ENCODE peak calls at places on chromosome 17, in ten cellular contexts. A is endothelial cell of umbilical vein, X is stomach, G is Panc1, L is GM23338, D is sigmoid colon, T is esophagus muscularis mucosa, N is breast epithelium, H is H1, J is GM12878. I is an unnamed sample.

GRCh38 chr17:56707312-56708219 is 114.1 kb downstream of the NOG start:
- DNase-seq in A (no peak), X (no peak), G (no peak), L (peak; percentile 65), D (no peak), T (no peak), N (no peak), H (no peak), J (no peak), I (no peak)

GRCh38 chr17:21382560-21383495 is 6.7 kb downstream of the KCNJ12 start:
- DNase-seq in A (no peak), X (no peak), G (no peak), L (no peak), D (no peak), T (no peak), N (no peak), H (no peak), J (no peak), I (no peak)

GRCh38 chr17:15914400-15915165 is 30.3 kb upstream of the ADORA2B start:
- DNase-seq in A (no peak), X (peak; percentile 9), G (no peak), L (no peak), D (no peak), T (peak; percentile 74), N (no peak), H (no peak), J (no peak), I (no peak)

GRCh38 chr17:2292100-2292499 is 11.5 kb downstream of the SMG6 start:
- DNase-seq in A (no peak), X (no peak), G (no peak), L (no peak), D (no peak), T (no peak), N (no peak), H (no peak), J (no peak), I (no peak)

GRCh38 chr17:879546-879945 is 97.4 kb downstream of the MRM3 start:
- DNase-seq in A (peak; percentile 85), X (peak; percentile 92), G (peak; percentile 30), L (peak; percentile 99), D (peak; percentile 86), T (no peak), N (peak; percentile 82), H (peak; percentile 87), J (peak; percentile 5), I (peak; percentile 71)

GRCh38 chr17:13538841-13539411 is 62.8 kb downstream of the HS3ST3A1 start:
- DNase-seq in A (no peak), X (no peak), G (no peak), L (no peak), D (no peak), T (peak; percentile 42), N (no peak), H (no peak), J (no peak), I (no peak)

GRCh38 chr17:57002904-57003303 is 25.0 kb downstream of the SCPEP1 start:
- DNase-seq in A (no peak), X (no peak), G (no peak), L (no peak), D (no peak), T (no peak), N (no peak), H (no peak), J (no peak), I (no peak)

GRCh38 chr17:76805319-76805718 is 62.9 kb upstream of the MGAT5B start:
- DNase-seq in A (no peak), X (no peak), G (no peak), L (no peak), D (no peak), T (no peak), N (no peak), H (no peak), J (no peak), I (no peak)

GRCh38 chr17:43849116-43849515 is 2.1 kb downstream of the CD300LG start:
- DNase-seq in A (no peak), X (no peak), G (no peak), L (no peak), D (no peak), T (no peak), N (no peak), H (no peak), J (no peak), I (no peak)

GRCh38 chr17:43846963-43847369 is at the start of gene CD300LG:
- DNase-seq in A (no peak), X (no peak), G (no peak), L (peak; percentile 55), D (no peak), T (no peak), N (no peak), H (peak; percentile 63), J (no peak), I (no peak)

GRCh38 chr17:43846221-43846712 is 709 bp upstream of the CD300LG start:
- DNase-seq in A (peak; percentile 74), X (peak; percentile 88), G (peak; percentile 38), L (peak; percentile 93), D (peak; percentile 94), T (peak; percentile 94), N (peak; percentile 81), H (peak; percentile 100), J (no peak), I (peak; percentile 87)

GRCh38 chr17:43845772-43846171 is 1.2 kb upstream of the CD300LG start:
- DNase-seq in A (no peak), X (no peak), G (no peak), L (no peak), D (no peak), T (no peak), N (no peak), H (no peak), J (no peak), I (no peak)

GRCh38 chr17:43848601-43849000 is 1.6 kb downstream of the CD300LG start:
- DNase-seq in A (no peak), X (no peak), G (no peak), L (no peak), D (no peak), T (no peak), N (no peak), H (no peak), J (no peak), I (no peak)
- H3K27me3 ChIP-seq in A (peaks cover 4% of the 10 kb centered on the region), X (no peaks in the 10 kb centered on the region), G (no peaks in the 10 kb centered on the region), L (peaks cover 10% of the 10 kb centered on the region), D (peaks cover 5% of the 10 kb centered on the region), T (no peaks in the 10 kb centered on the region), N (no peaks in the 10 kb centered on the region), H (no peaks in the 10 kb centered on the region), J (no peaks in the 10 kb centered on the region), I (peaks cover 6% of the 10 kb centered on the region)

DNA sequence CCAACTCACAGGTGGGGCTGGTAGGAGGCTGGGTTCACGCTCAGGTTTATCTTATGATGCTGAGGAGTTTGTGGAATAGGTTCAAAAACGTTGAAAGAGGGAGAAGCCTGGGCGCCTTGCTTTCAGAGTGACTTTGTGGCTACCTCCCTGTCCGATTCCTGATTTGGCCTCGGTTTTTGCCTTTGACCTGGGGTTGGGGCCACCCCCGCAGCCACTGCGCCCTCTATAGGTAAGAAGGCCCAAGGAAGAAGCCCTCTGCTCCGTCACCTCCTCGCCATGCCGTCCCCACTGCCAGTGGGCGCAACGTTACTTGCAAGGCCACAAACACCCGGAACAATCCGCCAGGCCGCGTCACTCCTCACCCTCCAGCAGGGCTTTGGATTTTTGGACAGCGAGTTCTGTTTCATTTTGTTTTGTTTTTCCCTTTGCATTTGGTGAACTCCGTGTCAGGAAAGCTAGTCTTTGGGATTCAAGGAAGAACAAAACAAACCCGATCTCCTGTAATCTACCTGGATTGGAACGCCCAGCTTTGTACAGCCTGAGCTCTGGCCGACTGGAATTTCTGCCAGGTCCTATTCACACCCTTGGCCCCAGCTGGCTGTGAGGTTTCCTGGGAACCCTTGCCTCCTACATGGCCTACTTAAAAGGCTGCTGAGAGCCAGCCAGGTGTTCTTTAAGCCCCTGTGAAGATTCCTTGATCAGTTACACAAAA is 60.7 kb downstream of the TBC1D16 start:
- DNase-seq in A (no peak), X (peak; percentile 71), G (no peak), L (peak; percentile 88), D (peak; percentile 49), T (no peak), N (no peak), H (peak; percentile 83), J (no peak), I (no peak)
- TF ChIP-seq POLR2AphosphoS5 in A (no peak), X (no peak), G (no peak), L (no peak), D (no peak), T (no peak), N (no peak), H (no peak), J (no peak), I (no peak)

GRCh38 chr17:7021993-7022778 is 664 bp upstream of the BCL6B start:
- DNase-seq in A (peak; percentile 97), X (peak; percentile 86), G (no peak), L (peak; percentile 90), D (peak; percentile 91), T (peak; percentile 94), N (peak; percentile 78), H (peak; percentile 95), J (no peak), I (peak; percentile 86)

GRCh38 chr17:7024402-7024785 is 1.5 kb downstream of the BCL6B start:
- DNase-seq in A (no peak), X (no peak), G (no peak), L (no peak), D (no peak), T (no peak), N (no peak), H (no peak), J (no peak), I (no peak)

GRCh38 chr17:7023576-7024401 is 939 bp downstream of the BCL6B start:
- DNase-seq in A (peak; percentile 100), X (peak; percentile 93), G (no peak), L (peak; percentile 98), D (peak; percentile 94), T (peak; percentile 98), N (peak; percentile 91), H (peak; percentile 100), J (peak; percentile 81), I (peak; percentile 96)

GRCh38 chr17:7020894-7021664 is 1.8 kb upstream of the BCL6B start:
- DNase-seq in A (peak; percentile 60), X (no peak), G (no peak), L (no peak), D (no peak), T (no peak), N (no peak), H (no peak), J (no peak), I (no peak)

DNA sequence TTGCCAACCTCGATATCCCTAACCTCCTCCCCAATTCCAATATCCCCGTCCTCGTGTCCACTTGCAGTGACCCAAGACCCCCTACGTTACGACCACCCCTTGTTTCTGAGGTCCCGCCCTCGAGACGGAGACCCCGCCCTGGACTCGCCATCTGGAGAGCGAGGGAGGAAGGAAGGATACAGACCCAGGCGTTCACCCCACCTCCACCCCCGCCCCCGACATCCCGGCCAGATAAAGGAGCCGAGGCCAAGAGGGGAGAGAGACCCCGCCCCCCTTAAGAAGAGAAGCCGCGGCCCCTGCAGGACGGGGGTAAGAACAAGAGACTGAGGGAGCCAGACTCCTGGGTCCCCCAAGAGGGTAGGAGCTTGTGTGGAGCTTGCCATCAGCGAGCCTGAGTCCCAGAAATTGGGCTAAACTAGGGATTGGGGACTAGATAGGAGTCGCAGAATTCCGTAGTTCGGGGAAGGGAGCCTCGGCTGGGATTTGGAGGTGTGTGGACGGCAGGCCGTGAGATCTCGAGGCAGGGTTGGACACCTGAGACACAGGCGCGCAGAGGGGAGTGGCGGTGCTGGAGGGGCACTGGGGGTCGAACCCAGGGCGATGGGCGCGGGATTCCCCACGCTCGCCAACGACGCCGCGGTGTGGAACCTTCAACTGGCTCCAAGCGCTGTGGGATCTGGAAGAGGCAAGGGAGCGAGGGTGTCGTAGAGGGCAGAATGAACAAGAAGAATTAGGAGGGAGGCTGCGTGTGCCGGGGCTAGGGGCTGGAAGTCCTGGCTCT is at the start of gene BCL6B:
- DNase-seq in A (peak; percentile 78), X (no peak), G (no peak), L (peak; percentile 68), D (no peak), T (no peak), N (no peak), H (peak; percentile 74), J (no peak), I (no peak)
- H3K4me3 ChIP-seq in A (peak within 1 kb of the TSS; percentile 76), X (peak within 1 kb of the TSS; percentile 27), G (peak within 1 kb of the TSS; percentile 16), L (peak within 1 kb of the TSS; percentile 74), D (peak within 1 kb of the TSS; percentile 26), T (peak within 1 kb of the TSS; percentile 54), N (peak within 1 kb of the TSS; percentile 40), H (peak within 1 kb of the TSS; percentile 59), J (peak within 1 kb of the TSS; percentile 40), I (peak within 1 kb of the TSS; percentile 1)

DNA sequence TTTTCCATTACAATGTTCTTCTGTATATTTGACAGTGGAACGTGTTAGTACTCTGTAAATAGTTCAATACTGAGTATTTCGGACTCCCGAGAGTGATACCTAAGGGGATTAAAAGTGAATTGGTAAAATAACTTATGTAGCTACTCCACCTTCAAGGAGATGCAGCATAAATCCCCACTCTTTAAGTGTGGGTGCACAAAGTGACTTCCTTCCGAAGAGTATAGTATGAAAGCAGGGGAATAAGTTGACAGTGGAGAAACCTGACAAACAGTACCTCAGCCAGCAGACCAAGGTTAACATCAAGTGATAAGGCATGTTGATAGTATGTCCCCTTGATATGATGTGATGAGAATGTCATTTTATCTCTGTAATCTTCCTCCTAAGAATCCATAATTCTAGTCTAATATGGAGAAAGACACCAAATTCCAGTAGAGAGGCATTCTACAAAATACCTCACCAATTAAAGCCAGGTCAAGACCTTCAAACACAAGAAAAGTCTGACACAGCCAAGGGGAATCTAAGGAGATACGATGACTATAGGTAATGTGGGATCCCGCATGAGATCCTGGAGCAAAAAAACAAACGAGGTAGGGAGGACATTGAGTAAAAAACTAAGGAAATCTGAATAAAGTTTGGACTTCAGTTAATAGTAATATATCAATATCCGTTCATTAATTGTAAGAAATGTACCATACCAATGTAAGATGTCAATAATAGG is 1.8 kb upstream of the ZPBP2 start:
- DNase-seq in A (no peak), X (no peak), G (no peak), L (no peak), D (no peak), T (no peak), N (no peak), H (no peak), J (no peak), I (no peak)
- H3K27me3 ChIP-seq in A (peaks cover 53% of the 10 kb centered on the region), X (peaks cover 3% of the 10 kb centered on the region), G (peaks cover 40% of the 10 kb centered on the region), L (peaks cover 83% of the 10 kb centered on the region), D (peaks cover 77% of the 10 kb centered on the region), T (peaks cover 32% of the 10 kb centered on the region), N (peaks cover 37% of the 10 kb centered on the region), H (peaks cover 23% of the 10 kb centered on the region), J (no peaks in the 10 kb centered on the region), I (peaks cover 79% of the 10 kb centered on the region)

I was measured in transverse colon.